ENCODE peak calls at places on chromosomes 2 and 18, in five cellular contexts. One of them, this sample, is unnamed.

GRCh38 chr2:39571197-39571731 is 94.5 kb upstream of the TMEM178A start:
- ATAC-seq in GM12878: no peak
- ATAC-seq in HepG2: peak
- ATAC-seq in K562: no peak
- ATAC-seq in upper lobe of left lung: no peak
- ATAC-seq in this sample: peak

GRCh38 chr18:50806208-50806616 is 13.6 kb downstream of the MRO start:
- ATAC-seq in GM12878: peak
- ATAC-seq in upper lobe of left lung: peak
- ATAC-seq in HepG2: peak
- ATAC-seq in K562: peak
- ATAC-seq in this sample: peak

GRCh38 chr2:191228861-191229260 is 16.3 kb upstream of the MYO1B start:
- ATAC-seq in HepG2: no peak
- ATAC-seq in GM12878: no peak
- ATAC-seq in K562: no peak
- ATAC-seq in upper lobe of left lung: no peak
- ATAC-seq in this sample: no peak

GRCh38 chr2:43484323-43484930 is 111.4 kb downstream of the THADA start:
- ATAC-seq in K562: peak
- ATAC-seq in HepG2: no peak
- ATAC-seq in GM12878: peak
- ATAC-seq in upper lobe of left lung: no peak
- ATAC-seq in this sample: peak

GRCh38 chr18:48543228-48543627 is 4.4 kb downstream of the CTIF start:
- ATAC-seq in upper lobe of left lung: no peak
- ATAC-seq in HepG2: no peak
- ATAC-seq in GM12878: no peak
- ATAC-seq in K562: no peak
- ATAC-seq in this sample: no peak

GRCh38 chr18:9835112-9835755 is 50.5 kb upstream of the TXNDC2 start:
- ATAC-seq in upper lobe of left lung: peak
- ATAC-seq in HepG2: no peak
- ATAC-seq in GM12878: no peak
- ATAC-seq in K562: no peak
- ATAC-seq in this sample: no peak

GRCh38 chr2:152466041-152466440 is 131.1 kb downstream of the FMNL2 start:
- ATAC-seq in GM12878: peak
- ATAC-seq in K562: peak
- ATAC-seq in HepG2: peak
- ATAC-seq in upper lobe of left lung: no peak
- ATAC-seq in this sample: no peak

GRCh38 chr2:7539077-7539476 is 621.9 kb downstream of the RNF144A start:
- ATAC-seq in GM12878: no peak
- ATAC-seq in upper lobe of left lung: no peak
- ATAC-seq in K562: no peak
- ATAC-seq in HepG2: no peak
- ATAC-seq in this sample: no peak

GRCh38 chr18:37368110-37368812 is 197.3 kb downstream of the CELF4 start:
- ATAC-seq in GM12878: no peak
- ATAC-seq in upper lobe of left lung: no peak
- ATAC-seq in K562: no peak
- ATAC-seq in HepG2: no peak
- ATAC-seq in this sample: no peak

GRCh38 chr2:69499242-69499641 is 62.0 kb upstream of the NFU1 start:
- ATAC-seq in upper lobe of left lung: no peak
- ATAC-seq in K562: no peak
- ATAC-seq in GM12878: peak
- ATAC-seq in HepG2: no peak
- ATAC-seq in this sample: no peak

GRCh38 chr2:242075683-242076082 is 206.2 kb downstream of the RTP5 start:
- ATAC-seq in HepG2: no peak
- ATAC-seq in GM12878: no peak
- ATAC-seq in K562: no peak
- ATAC-seq in upper lobe of left lung: no peak
- ATAC-seq in this sample: no peak

GRCh38 chr2:106516864-106517263 is 29.7 kb downstream of the CD8B2 start:
- ATAC-seq in HepG2: no peak
- ATAC-seq in GM12878: no peak
- ATAC-seq in upper lobe of left lung: no peak
- ATAC-seq in K562: no peak
- ATAC-seq in this sample: no peak

GRCh38 chr2:1833046-1833445 is 88.7 kb upstream of the PXDN start:
- ATAC-seq in K562: no peak
- ATAC-seq in upper lobe of left lung: no peak
- ATAC-seq in HepG2: no peak
- ATAC-seq in GM12878: no peak
- ATAC-seq in this sample: no peak

GRCh38 chr2:213246665-213247281 is 37.5 kb upstream of the SPAG16 start:
- ATAC-seq in GM12878: peak
- ATAC-seq in upper lobe of left lung: no peak
- ATAC-seq in K562: no peak
- ATAC-seq in HepG2: peak
- ATAC-seq in this sample: no peak

GRCh38 chr2:166338831-166339339 is 36.9 kb downstream of the SCN9A start:
- ATAC-seq in K562: no peak
- ATAC-seq in HepG2: no peak
- ATAC-seq in upper lobe of left lung: no peak
- ATAC-seq in GM12878: no peak
- ATAC-seq in this sample: no peak

GRCh38 chr2:158716091-158716815 is 78.9 kb upstream of the DAPL1 start:
- ATAC-seq in K562: no peak
- ATAC-seq in upper lobe of left lung: peak
- ATAC-seq in GM12878: no peak
- ATAC-seq in HepG2: no peak
- ATAC-seq in this sample: peak

GRCh38 chr18:47420130-47420529 is 168.7 kb upstream of the SKOR2 start:
- ATAC-seq in HepG2: no peak
- ATAC-seq in GM12878: peak
- ATAC-seq in K562: no peak
- ATAC-seq in upper lobe of left lung: no peak
- ATAC-seq in this sample: no peak

GRCh38 chr2:39141346-39142011 is 20.6 kb upstream of the SOS1 start:
- ATAC-seq in K562: peak
- ATAC-seq in GM12878: peak
- ATAC-seq in upper lobe of left lung: no peak
- ATAC-seq in HepG2: no peak
- ATAC-seq in this sample: no peak

GRCh38 chr2:68330691-68331090 is 10.9 kb upstream of the CNRIP1 start:
- ATAC-seq in upper lobe of left lung: no peak
- ATAC-seq in GM12878: peak
- ATAC-seq in HepG2: no peak
- ATAC-seq in K562: peak
- ATAC-seq in this sample: no peak

DNA sequence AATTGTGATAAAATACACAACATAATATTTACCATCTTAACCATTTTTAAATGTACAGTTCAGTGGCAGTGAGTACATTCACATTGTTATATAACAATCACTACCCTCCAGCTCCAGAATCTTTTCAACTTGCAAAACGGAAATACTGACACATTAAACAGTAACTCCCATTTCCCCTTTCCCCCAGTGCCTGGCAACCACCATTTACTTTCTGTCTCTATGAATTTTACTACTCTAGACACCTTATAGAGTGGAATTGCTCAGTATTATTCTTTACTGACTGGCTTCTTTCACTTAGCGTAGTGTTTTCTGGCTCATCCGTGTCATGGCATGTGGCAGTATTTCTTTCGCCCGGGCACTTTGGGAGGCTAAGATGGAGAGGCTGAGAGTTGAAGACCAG is 32.6 kb downstream of the FASTKD2 start:
- ATAC-seq in upper lobe of left lung: no peak
- ATAC-seq in GM12878: peak
- ATAC-seq in HepG2: no peak
- ATAC-seq in K562: no peak
- ATAC-seq in this sample: no peak
- TF ChIP-seq EP300 in upper lobe of left lung: no peak
- TF ChIP-seq EP300 in GM12878: no peak
- TF ChIP-seq EP300 in HepG2: no peak
- TF ChIP-seq EP300 in K562: no peak
- TF ChIP-seq EP300 in this sample: no peak

GRCh38 chr2:112701092-112701491 is 19.7 kb upstream of the NT5DC4 start:
- ATAC-seq in upper lobe of left lung: no peak
- ATAC-seq in K562: peak
- ATAC-seq in HepG2: no peak
- ATAC-seq in GM12878: peak
- ATAC-seq in this sample: no peak
- TF ChIP-seq POLR2AphosphoS5 in upper lobe of left lung: no peak
- TF ChIP-seq POLR2AphosphoS5 in K562: no peak
- TF ChIP-seq POLR2AphosphoS5 in HepG2: no peak
- TF ChIP-seq POLR2AphosphoS5 in GM12878: no peak
- TF ChIP-seq POLR2AphosphoS5 in this sample: no peak

DNA sequence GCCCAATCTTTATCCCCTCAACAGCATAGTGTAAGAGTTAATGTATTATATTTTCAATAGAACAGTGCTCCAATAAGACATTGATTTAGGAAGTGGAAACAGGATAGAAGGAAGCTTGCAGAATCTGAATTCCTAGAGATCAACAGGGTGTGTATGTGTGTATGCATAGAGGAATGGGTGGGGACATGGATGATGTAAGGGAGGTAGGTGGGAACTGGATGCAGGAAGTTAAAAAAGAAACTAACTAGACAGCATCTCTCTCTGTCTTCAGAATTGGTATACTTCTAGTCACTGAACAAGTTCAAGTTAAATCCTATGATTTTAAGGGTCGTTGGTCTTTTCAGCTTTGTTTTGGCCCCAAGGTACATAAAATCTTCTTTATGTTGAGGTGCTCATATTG is 196.6 kb downstream of the PMAIP1 start:
- ATAC-seq in GM12878: no peak
- ATAC-seq in HepG2: no peak
- ATAC-seq in K562: no peak
- ATAC-seq in upper lobe of left lung: no peak
- ATAC-seq in this sample: no peak
- H3K27ac ChIP-seq in GM12878: no peak
- H3K27ac ChIP-seq in HepG2: no peak
- H3K27ac ChIP-seq in K562: no peak
- H3K27ac ChIP-seq in upper lobe of left lung: no peak
- H3K27ac ChIP-seq in this sample: no peak

DNA sequence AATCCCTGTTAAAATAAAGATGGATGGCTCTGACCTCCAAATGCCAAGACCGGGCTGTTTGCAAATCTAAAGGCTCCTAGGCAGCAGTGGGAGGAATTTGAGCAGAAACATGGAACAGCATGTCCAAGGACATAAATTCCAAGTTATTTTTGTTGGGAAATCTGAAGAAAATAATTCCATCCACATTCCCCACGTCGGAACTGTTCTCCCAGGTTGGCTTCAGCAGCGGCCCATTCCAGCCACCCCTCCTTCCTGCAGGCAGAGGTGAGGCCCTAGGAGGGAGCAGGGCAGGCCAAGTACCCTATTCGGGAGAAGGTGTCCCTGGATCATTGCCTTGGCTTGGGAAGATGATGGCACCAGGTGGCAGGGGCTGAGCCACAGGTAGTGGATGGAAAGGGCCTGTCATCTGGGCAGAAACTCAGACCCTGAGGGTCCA is 117.1 kb downstream of the CAPN13 start:
- ATAC-seq in HepG2: no peak
- ATAC-seq in upper lobe of left lung: no peak
- ATAC-seq in GM12878: no peak
- ATAC-seq in K562: no peak
- ATAC-seq in this sample: peak
- TF ChIP-seq EP300 in HepG2: no peak
- TF ChIP-seq EP300 in upper lobe of left lung: no peak
- TF ChIP-seq EP300 in GM12878: no peak
- TF ChIP-seq EP300 in K562: no peak
- TF ChIP-seq EP300 in this sample: peak

DNA sequence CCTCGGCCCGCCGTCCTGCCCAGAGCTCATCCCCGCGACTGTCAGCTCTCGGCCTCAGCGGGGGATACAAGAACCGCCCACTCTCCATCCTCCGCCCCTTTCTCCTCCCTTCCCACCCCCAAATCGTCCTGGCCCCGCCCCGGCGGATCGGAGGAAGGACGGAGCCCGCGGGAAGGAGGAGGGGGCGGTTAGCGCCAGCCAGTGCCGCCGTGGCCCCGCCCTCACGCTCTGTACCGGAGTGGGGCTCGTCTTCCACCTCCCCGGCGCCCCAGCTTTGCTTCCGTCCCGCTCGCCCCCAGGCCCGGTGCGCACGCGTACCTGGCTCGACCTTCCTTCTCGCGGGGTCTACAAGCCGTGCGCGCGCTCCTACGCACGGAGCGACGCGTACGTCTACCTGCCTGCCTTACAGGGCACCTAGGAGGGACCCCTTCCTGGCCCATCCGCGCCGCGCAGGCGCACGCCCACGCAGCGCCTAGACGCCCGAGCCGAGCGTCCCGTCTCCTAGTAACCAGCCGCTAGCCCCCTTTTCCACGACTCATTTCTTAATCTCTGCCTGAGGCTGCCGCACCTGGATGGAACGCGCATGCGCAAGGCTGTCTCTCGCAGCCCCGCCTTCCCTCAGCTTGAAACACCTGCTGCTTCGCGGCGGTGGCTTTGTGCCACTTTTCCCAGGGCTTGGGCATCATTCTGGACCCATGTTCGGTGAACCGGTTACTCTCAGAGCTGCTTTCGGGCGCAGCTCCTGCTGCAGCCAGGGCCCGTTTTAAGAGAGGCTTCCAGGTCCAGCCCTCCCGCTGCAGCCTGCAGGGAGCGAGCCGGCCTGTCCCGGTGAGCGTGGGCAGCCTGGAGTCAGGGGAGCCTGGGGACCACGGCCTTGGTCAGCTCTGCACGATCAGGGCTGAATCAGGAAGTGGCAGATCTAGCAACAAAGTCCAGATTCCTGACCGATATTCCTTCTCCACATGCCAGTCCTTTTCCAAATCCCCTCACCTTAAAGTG is at the start of gene C2orf15:
- ATAC-seq in upper lobe of left lung: peak
- ATAC-seq in HepG2: peak
- ATAC-seq in GM12878: peak
- ATAC-seq in K562: peak
- ATAC-seq in this sample: peak
- TF ChIP-seq POLR2AphosphoS5 in upper lobe of left lung: peak
- TF ChIP-seq POLR2AphosphoS5 in HepG2: peak
- TF ChIP-seq POLR2AphosphoS5 in GM12878: peak
- TF ChIP-seq POLR2AphosphoS5 in K562: no peak
- TF ChIP-seq POLR2AphosphoS5 in this sample: peak

GRCh38 chr2:59354498-59354897 is 1113.4 kb upstream of the FANCL start:
- ATAC-seq in K562: no peak
- ATAC-seq in GM12878: no peak
- ATAC-seq in upper lobe of left lung: no peak
- ATAC-seq in HepG2: no peak
- ATAC-seq in this sample: no peak

DNA sequence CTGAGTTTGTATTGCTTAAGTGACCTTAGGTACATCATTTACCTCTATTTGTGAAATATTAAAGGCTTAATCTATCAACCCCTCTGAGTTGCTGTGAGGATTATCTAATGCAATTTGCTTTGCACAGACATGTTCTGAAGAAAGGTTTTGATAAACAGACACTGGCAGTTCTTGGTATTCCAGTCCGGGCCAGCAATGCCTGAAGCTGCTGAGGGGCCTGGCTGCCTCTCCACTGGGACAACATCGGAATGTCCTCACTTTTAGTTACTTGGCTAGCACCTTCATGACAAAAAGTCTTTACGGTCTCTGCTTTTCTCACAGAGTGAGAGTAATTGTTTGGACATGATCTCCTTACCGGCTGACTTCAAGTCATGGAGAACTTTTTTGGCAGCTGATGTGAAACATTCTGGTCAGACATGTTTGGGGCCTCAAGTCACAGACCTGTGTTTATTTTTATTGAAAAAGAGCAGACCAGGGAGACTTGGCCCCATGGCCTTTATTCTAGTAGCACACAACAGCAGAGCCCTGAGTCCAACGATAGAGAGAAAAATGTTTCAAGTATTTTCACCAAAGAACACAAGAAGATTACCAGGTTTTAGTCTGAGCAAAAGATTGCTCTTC is 1112.3 kb upstream of the FANCL start:
- ATAC-seq in upper lobe of left lung: no peak
- ATAC-seq in HepG2: no peak
- ATAC-seq in K562: no peak
- ATAC-seq in GM12878: no peak
- ATAC-seq in this sample: no peak
- H3K27ac ChIP-seq in upper lobe of left lung: no peak
- H3K27ac ChIP-seq in HepG2: no peak
- H3K27ac ChIP-seq in K562: no peak
- H3K27ac ChIP-seq in GM12878: no peak
- H3K27ac ChIP-seq in this sample: no peak

This sample was measured in gastroesophageal sphincter.